ENCODE peak calls at places on chromosomes 4 and X, in five cellular contexts. F, J, O, P and E are unnamed samples.

GRCh38 chr4:128525939-128526630 is 238.5 kb upstream of the PGRMC2 start:
- DNase-seq in J (no peak), F (no peak), P (no peak), O (no peak), E (no peak)

GRCh38 chr4:129804458-129804981 is 708.6 kb downstream of the C4orf33 start:
- DNase-seq in O (no peak), J (no peak), P (no peak), F (no peak), E (no peak)

GRCh38 chr4:17780461-17781071 is 855 bp downstream of the FAM184B start:
- DNase-seq in F (no peak), J (no peak), P (no peak), O (no peak), E (no peak)

GRCh38 chrX:154458116-154458953 is at the start of gene PLXNA3:
- DNase-seq in P (no peak), F (no peak), J (peak; percentile 80), O (peak; percentile 39), E (no peak)

GRCh38 chr4:126106658-126107057 is 791.9 kb downstream of the FAT4 start:
- DNase-seq in P (peak; percentile 7), F (no peak), J (no peak), O (peak; percentile 49), E (no peak)

GRCh38 chrX:134181261-134181660 is 55.7 kb upstream of the CCDC160 start:
- DNase-seq in J (no peak), P (no peak), F (no peak), O (no peak), E (no peak)

GRCh38 chr4:27728892-27729291 is 868.3 kb downstream of the STIM2 start:
- DNase-seq in F (no peak), J (no peak), O (no peak), P (no peak), E (no peak)

GRCh38 chr4:139391731-139392130 is 62.2 kb upstream of the RAB33B start:
- DNase-seq in O (no peak), J (no peak), F (no peak), P (no peak), E (no peak)

GRCh38 chrX:73855546-73855945 is 292.5 kb downstream of the CHIC1 start:
- DNase-seq in P (peak; percentile 67), F (peak; percentile 28), J (peak; percentile 67), O (peak; percentile 70), E (peak; percentile 20)